ENCODE peak calls at places on chromosomes 4 and X, in nine cellular contexts. One of them, this sample, is unnamed.

GRCh38 chr4:139223682-139224317 is 46.8 kb upstream of the ELF2 start:
- DNase-seq in brain microvascular endothelial cell: peak
- DNase-seq in kidney: no peak
- DNase-seq in A549: no peak
- DNase-seq in lower lobe of right lung: no peak
- DNase-seq in AG09309: no peak
- DNase-seq in progenitor cell of endocrine pancreas: no peak
- DNase-seq in GM23338: no peak
- DNase-seq in fibroblast of the aortic adventitia: peak
- DNase-seq in this sample: peak

GRCh38 chr4:124389591-124389990 is 322.9 kb downstream of the ANKRD50 start:
- DNase-seq in brain microvascular endothelial cell: no peak
- DNase-seq in kidney: no peak
- DNase-seq in A549: no peak
- DNase-seq in lower lobe of right lung: no peak
- DNase-seq in AG09309: no peak
- DNase-seq in progenitor cell of endocrine pancreas: no peak
- DNase-seq in GM23338: no peak
- DNase-seq in fibroblast of the aortic adventitia: no peak
- DNase-seq in this sample: no peak

GRCh38 chr4:103197765-103198110 is 405 bp downstream of the CENPE start:
- DNase-seq in brain microvascular endothelial cell: no peak
- DNase-seq in kidney: no peak
- DNase-seq in A549: no peak
- DNase-seq in lower lobe of right lung: no peak
- DNase-seq in AG09309: no peak
- DNase-seq in progenitor cell of endocrine pancreas: no peak
- DNase-seq in GM23338: no peak
- DNase-seq in fibroblast of the aortic adventitia: no peak
- DNase-seq in this sample: peak

GRCh38 chr4:115790812-115791211 is 677.4 kb upstream of the NDST4 start:
- DNase-seq in brain microvascular endothelial cell: no peak
- DNase-seq in kidney: no peak
- DNase-seq in A549: no peak
- DNase-seq in lower lobe of right lung: no peak
- DNase-seq in AG09309: no peak
- DNase-seq in progenitor cell of endocrine pancreas: no peak
- DNase-seq in GM23338: no peak
- DNase-seq in fibroblast of the aortic adventitia: no peak
- DNase-seq in this sample: no peak

GRCh38 chr4:70196855-70197254 is 1.3 kb downstream of the ODAM start:
- DNase-seq in brain microvascular endothelial cell: no peak
- DNase-seq in kidney: no peak
- DNase-seq in A549: no peak
- DNase-seq in lower lobe of right lung: no peak
- DNase-seq in AG09309: no peak
- DNase-seq in progenitor cell of endocrine pancreas: no peak
- DNase-seq in GM23338: no peak
- DNase-seq in fibroblast of the aortic adventitia: no peak
- DNase-seq in this sample: no peak

GRCh38 chrX:71936632-71937031 is 26.0 kb downstream of the NHSL2 start:
- DNase-seq in brain microvascular endothelial cell: no peak
- DNase-seq in kidney: no peak
- DNase-seq in A549: no peak
- DNase-seq in lower lobe of right lung: no peak
- DNase-seq in AG09309: no peak
- DNase-seq in progenitor cell of endocrine pancreas: no peak
- DNase-seq in GM23338: no peak
- DNase-seq in fibroblast of the aortic adventitia: no peak
- DNase-seq in this sample: no peak

GRCh38 chr4:168059251-168059650 is 33.1 kb upstream of the ANXA10 start:
- DNase-seq in brain microvascular endothelial cell: no peak
- DNase-seq in kidney: no peak
- DNase-seq in A549: no peak
- DNase-seq in lower lobe of right lung: no peak
- DNase-seq in AG09309: no peak
- DNase-seq in progenitor cell of endocrine pancreas: no peak
- DNase-seq in GM23338: no peak
- DNase-seq in fibroblast of the aortic adventitia: peak
- DNase-seq in this sample: peak

GRCh38 chrX:131675596-131676194 is 131.8 kb downstream of the OR13H1 start:
- DNase-seq in brain microvascular endothelial cell: peak
- DNase-seq in kidney: no peak
- DNase-seq in A549: peak
- DNase-seq in lower lobe of right lung: no peak
- DNase-seq in AG09309: no peak
- DNase-seq in progenitor cell of endocrine pancreas: no peak
- DNase-seq in GM23338: peak
- DNase-seq in fibroblast of the aortic adventitia: peak
- DNase-seq in this sample: no peak

GRCh38 chrX:151753313-151754041 is 18.9 kb downstream of the CNGA2 start:
- DNase-seq in brain microvascular endothelial cell: peak
- DNase-seq in kidney: no peak
- DNase-seq in A549: peak
- DNase-seq in lower lobe of right lung: peak
- DNase-seq in AG09309: no peak
- DNase-seq in progenitor cell of endocrine pancreas: peak
- DNase-seq in GM23338: peak
- DNase-seq in fibroblast of the aortic adventitia: peak
- DNase-seq in this sample: no peak

GRCh38 chr4:111837761-111838160 is 307.5 kb upstream of the FAM241A start:
- DNase-seq in brain microvascular endothelial cell: no peak
- DNase-seq in kidney: no peak
- DNase-seq in A549: no peak
- DNase-seq in lower lobe of right lung: no peak
- DNase-seq in AG09309: no peak
- DNase-seq in progenitor cell of endocrine pancreas: no peak
- DNase-seq in GM23338: no peak
- DNase-seq in fibroblast of the aortic adventitia: no peak
- DNase-seq in this sample: no peak

GRCh38 chr4:151043803-151044535 is 28.9 kb upstream of the LRBA start:
- DNase-seq in brain microvascular endothelial cell: no peak
- DNase-seq in kidney: no peak
- DNase-seq in A549: no peak
- DNase-seq in lower lobe of right lung: no peak
- DNase-seq in AG09309: no peak
- DNase-seq in progenitor cell of endocrine pancreas: no peak
- DNase-seq in GM23338: no peak
- DNase-seq in fibroblast of the aortic adventitia: no peak
- DNase-seq in this sample: no peak

GRCh38 chrX:109826954-109827708 is 94.1 kb upstream of the ACSL4 start:
- DNase-seq in brain microvascular endothelial cell: peak
- DNase-seq in kidney: no peak
- DNase-seq in A549: peak
- DNase-seq in lower lobe of right lung: no peak
- DNase-seq in AG09309: peak
- DNase-seq in progenitor cell of endocrine pancreas: no peak
- DNase-seq in GM23338: peak
- DNase-seq in fibroblast of the aortic adventitia: peak
- DNase-seq in this sample: peak
- TF ChIP-seq CTCF in brain microvascular endothelial cell: peak
- TF ChIP-seq CTCF in kidney: no peak
- TF ChIP-seq CTCF in A549: no peak
- TF ChIP-seq CTCF in lower lobe of right lung: no peak
- TF ChIP-seq CTCF in AG09309: peak
- TF ChIP-seq CTCF in progenitor cell of endocrine pancreas: no peak
- TF ChIP-seq CTCF in GM23338: no peak
- TF ChIP-seq CTCF in fibroblast of the aortic adventitia: no peak
- TF ChIP-seq CTCF in this sample: peak

GRCh38 chrX:114615765-114616164 is 31.9 kb downstream of the HTR2C start:
- DNase-seq in brain microvascular endothelial cell: no peak
- DNase-seq in kidney: no peak
- DNase-seq in A549: no peak
- DNase-seq in lower lobe of right lung: no peak
- DNase-seq in AG09309: no peak
- DNase-seq in progenitor cell of endocrine pancreas: no peak
- DNase-seq in GM23338: no peak
- DNase-seq in fibroblast of the aortic adventitia: no peak
- DNase-seq in this sample: no peak

GRCh38 chrX:114619874-114620273 is 36.0 kb downstream of the HTR2C start:
- DNase-seq in brain microvascular endothelial cell: no peak
- DNase-seq in kidney: no peak
- DNase-seq in A549: no peak
- DNase-seq in lower lobe of right lung: no peak
- DNase-seq in AG09309: no peak
- DNase-seq in progenitor cell of endocrine pancreas: no peak
- DNase-seq in GM23338: peak
- DNase-seq in fibroblast of the aortic adventitia: no peak
- DNase-seq in this sample: no peak
- TF ChIP-seq CTCF in brain microvascular endothelial cell: peak
- TF ChIP-seq CTCF in kidney: peak
- TF ChIP-seq CTCF in A549: no peak
- TF ChIP-seq CTCF in lower lobe of right lung: no peak
- TF ChIP-seq CTCF in AG09309: peak
- TF ChIP-seq CTCF in progenitor cell of endocrine pancreas: peak
- TF ChIP-seq CTCF in GM23338: peak
- TF ChIP-seq CTCF in fibroblast of the aortic adventitia: peak
- TF ChIP-seq CTCF in this sample: peak

GRCh38 chr4:8292388-8293107 is 23.0 kb downstream of the HTRA3 start:
- DNase-seq in brain microvascular endothelial cell: no peak
- DNase-seq in kidney: peak
- DNase-seq in A549: no peak
- DNase-seq in lower lobe of right lung: peak
- DNase-seq in AG09309: no peak
- DNase-seq in progenitor cell of endocrine pancreas: no peak
- DNase-seq in GM23338: no peak
- DNase-seq in fibroblast of the aortic adventitia: no peak
- DNase-seq in this sample: no peak

GRCh38 chr4:8291701-8292387 is 22.3 kb downstream of the HTRA3 start:
- DNase-seq in brain microvascular endothelial cell: no peak
- DNase-seq in kidney: peak
- DNase-seq in A549: no peak
- DNase-seq in lower lobe of right lung: peak
- DNase-seq in AG09309: no peak
- DNase-seq in progenitor cell of endocrine pancreas: no peak
- DNase-seq in GM23338: no peak
- DNase-seq in fibroblast of the aortic adventitia: no peak
- DNase-seq in this sample: no peak

GRCh38 chr4:8294036-8294435 is 24.5 kb downstream of the HTRA3 start:
- DNase-seq in brain microvascular endothelial cell: no peak
- DNase-seq in kidney: peak
- DNase-seq in A549: no peak
- DNase-seq in lower lobe of right lung: peak
- DNase-seq in AG09309: no peak
- DNase-seq in progenitor cell of endocrine pancreas: no peak
- DNase-seq in GM23338: no peak
- DNase-seq in fibroblast of the aortic adventitia: no peak
- DNase-seq in this sample: no peak

GRCh38 chr4:8294775-8295174 is 25.2 kb downstream of the HTRA3 start:
- DNase-seq in brain microvascular endothelial cell: no peak
- DNase-seq in kidney: no peak
- DNase-seq in A549: no peak
- DNase-seq in lower lobe of right lung: no peak
- DNase-seq in AG09309: no peak
- DNase-seq in progenitor cell of endocrine pancreas: no peak
- DNase-seq in GM23338: no peak
- DNase-seq in fibroblast of the aortic adventitia: no peak
- DNase-seq in this sample: no peak

GRCh38 chr4:8293131-8293975 is 23.8 kb downstream of the HTRA3 start:
- DNase-seq in brain microvascular endothelial cell: no peak
- DNase-seq in kidney: peak
- DNase-seq in A549: no peak
- DNase-seq in lower lobe of right lung: peak
- DNase-seq in AG09309: no peak
- DNase-seq in progenitor cell of endocrine pancreas: no peak
- DNase-seq in GM23338: no peak
- DNase-seq in fibroblast of the aortic adventitia: no peak
- DNase-seq in this sample: no peak
- TF ChIP-seq CTCF in brain microvascular endothelial cell: no peak
- TF ChIP-seq CTCF in kidney: no peak
- TF ChIP-seq CTCF in A549: no peak
- TF ChIP-seq CTCF in lower lobe of right lung: no peak
- TF ChIP-seq CTCF in AG09309: no peak
- TF ChIP-seq CTCF in progenitor cell of endocrine pancreas: no peak
- TF ChIP-seq CTCF in GM23338: no peak
- TF ChIP-seq CTCF in fibroblast of the aortic adventitia: no peak
- TF ChIP-seq CTCF in this sample: no peak

GRCh38 chr4:25172964-25173917 is 13.0 kb upstream of the SEPSECS start:
- DNase-seq in brain microvascular endothelial cell: peak
- DNase-seq in kidney: no peak
- DNase-seq in A549: peak
- DNase-seq in lower lobe of right lung: no peak
- DNase-seq in AG09309: peak
- DNase-seq in progenitor cell of endocrine pancreas: no peak
- DNase-seq in GM23338: no peak
- DNase-seq in fibroblast of the aortic adventitia: peak
- DNase-seq in this sample: peak
- TF ChIP-seq CTCF in brain microvascular endothelial cell: peak
- TF ChIP-seq CTCF in kidney: no peak
- TF ChIP-seq CTCF in A549: no peak
- TF ChIP-seq CTCF in lower lobe of right lung: no peak
- TF ChIP-seq CTCF in AG09309: no peak
- TF ChIP-seq CTCF in progenitor cell of endocrine pancreas: no peak
- TF ChIP-seq CTCF in GM23338: no peak
- TF ChIP-seq CTCF in fibroblast of the aortic adventitia: peak
- TF ChIP-seq CTCF in this sample: peak

GRCh38 chr4:154985673-154986072 is 204.6 kb downstream of the RBM46 start:
- DNase-seq in brain microvascular endothelial cell: no peak
- DNase-seq in kidney: no peak
- DNase-seq in A549: no peak
- DNase-seq in lower lobe of right lung: no peak
- DNase-seq in AG09309: no peak
- DNase-seq in progenitor cell of endocrine pancreas: no peak
- DNase-seq in GM23338: no peak
- DNase-seq in fibroblast of the aortic adventitia: peak
- DNase-seq in this sample: no peak
- TF ChIP-seq CTCF in brain microvascular endothelial cell: no peak
- TF ChIP-seq CTCF in kidney: no peak
- TF ChIP-seq CTCF in A549: no peak
- TF ChIP-seq CTCF in lower lobe of right lung: no peak
- TF ChIP-seq CTCF in AG09309: no peak
- TF ChIP-seq CTCF in progenitor cell of endocrine pancreas: no peak
- TF ChIP-seq CTCF in GM23338: no peak
- TF ChIP-seq CTCF in fibroblast of the aortic adventitia: no peak
- TF ChIP-seq CTCF in this sample: no peak

GRCh38 chr4:95129708-95130343 is 372.1 kb downstream of the BMPR1B start:
- DNase-seq in brain microvascular endothelial cell: peak
- DNase-seq in kidney: no peak
- DNase-seq in A549: peak
- DNase-seq in lower lobe of right lung: no peak
- DNase-seq in AG09309: peak
- DNase-seq in progenitor cell of endocrine pancreas: no peak
- DNase-seq in GM23338: no peak
- DNase-seq in fibroblast of the aortic adventitia: peak
- DNase-seq in this sample: peak
- TF ChIP-seq CTCF in brain microvascular endothelial cell: no peak
- TF ChIP-seq CTCF in kidney: no peak
- TF ChIP-seq CTCF in A549: no peak
- TF ChIP-seq CTCF in lower lobe of right lung: no peak
- TF ChIP-seq CTCF in AG09309: no peak
- TF ChIP-seq CTCF in progenitor cell of endocrine pancreas: no peak
- TF ChIP-seq CTCF in GM23338: no peak
- TF ChIP-seq CTCF in fibroblast of the aortic adventitia: no peak
- TF ChIP-seq CTCF in this sample: no peak

This sample was measured in HFFc6.